ENCODE peak calls at places on chromosome 5, in seven cellular contexts. H is effector memory CD4-positive, alpha-beta T cell; U is sigmoid colon; M is K562; V is heart left ventricle; O is astrocyte; X is transverse colon. N is an unnamed sample.

GRCh38 chr5:178826216-178826615 is 33.5 kb upstream of the ZNF354B start:
- DNase-seq in H (no peak), U (no peak), X (no peak), V (no peak), O (no peak), M (no peak), N (no peak)

GRCh38 chr5:54004697-54005096 is 305.7 kb downstream of the ARL15 start:
- DNase-seq in O (no peak), U (no peak), H (no peak), X (no peak), M (no peak), V (no peak), N (no peak)

GRCh38 chr5:10663531-10664183 is 97.4 kb downstream of the DAP start:
- DNase-seq in X (no peak), O (peak; percentile 46), U (peak; percentile 55), V (peak; percentile 49), H (no peak), M (no peak), N (peak; percentile 57)

GRCh38 chr5:80738466-80738865 is 83.7 kb upstream of the DHFR start:
- DNase-seq in U (no peak), H (no peak), M (no peak), V (no peak), O (peak; percentile 23), X (no peak), N (no peak)

GRCh38 chr5:103546858-103547257 is 15.7 kb downstream of the NUDT12 start:
- DNase-seq in U (no peak), X (no peak), O (no peak), M (no peak), V (no peak), H (no peak), N (no peak)

GRCh38 chr5:84715087-84715486 is 330.4 kb upstream of the EDIL3 start:
- DNase-seq in U (no peak), H (no peak), M (no peak), V (no peak), X (no peak), O (no peak), N (no peak)

GRCh38 chr5:84885479-84886258 is 501.0 kb upstream of the EDIL3 start:
- DNase-seq in O (peak; percentile 93), X (no peak), U (no peak), M (no peak), V (peak; percentile 70), H (no peak), N (peak; percentile 41)

GRCh38 chr5:761206-761771 is 23.2 kb downstream of the ZDHHC11B start:
- DNase-seq in M (no peak), H (no peak), U (peak; percentile 62), V (peak; percentile 9), O (no peak), X (no peak), N (no peak)

GRCh38 chr5:115179068-115179958 is 9.6 kb upstream of the TRIM36 start:
- DNase-seq in U (no peak), O (no peak), H (no peak), X (peak; percentile 37), V (no peak), M (no peak), N (peak; percentile 33)

GRCh38 chr5:179533907-179534306 is 16.4 kb upstream of the RUFY1 start:
- DNase-seq in X (no peak), M (no peak), H (no peak), O (no peak), U (no peak), V (no peak), N (no peak)

GRCh38 chr5:4188704-4189103 is 593.1 kb downstream of the IRX1 start:
- DNase-seq in M (no peak), U (no peak), H (no peak), V (no peak), X (no peak), O (no peak), N (no peak)

GRCh38 chr5:4189317-4189716 is 593.7 kb downstream of the IRX1 start:
- DNase-seq in V (no peak), H (no peak), O (no peak), X (no peak), U (no peak), M (peak; percentile 15), N (no peak)

GRCh38 chr5:4192111-4192510 is 596.5 kb downstream of the IRX1 start:
- DNase-seq in O (no peak), M (no peak), H (no peak), X (no peak), U (no peak), V (no peak), N (no peak)

GRCh38 chr5:4191024-4191423 is 595.4 kb downstream of the IRX1 start:
- DNase-seq in H (no peak), M (peak; percentile 28), X (no peak), V (no peak), U (no peak), O (no peak), N (no peak)

DNA sequence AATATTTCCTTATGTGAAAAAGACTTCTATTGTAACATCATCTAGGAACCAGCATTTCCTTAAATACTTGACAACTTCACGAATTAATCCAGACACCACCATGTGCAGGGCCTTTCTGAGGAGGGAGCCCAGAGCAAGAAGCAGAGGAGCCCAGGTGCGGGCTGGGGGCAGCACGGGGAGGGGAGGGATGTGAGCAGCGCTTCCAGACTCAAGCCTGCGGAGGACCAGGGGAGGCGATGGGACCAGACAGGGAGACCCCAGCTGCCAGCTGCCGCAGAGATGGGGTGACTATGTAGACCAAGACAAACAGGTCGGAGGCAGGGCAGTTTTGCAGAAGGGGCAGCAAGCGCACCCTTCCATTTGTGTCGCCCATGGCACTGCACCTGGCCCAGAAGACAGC is 596.1 kb downstream of the IRX1 start:
- DNase-seq in V (no peak), M (no peak), X (no peak), U (no peak), O (no peak), H (no peak), N (no peak)
- H3K4me1 ChIP-seq in V (no peaks in the 10 kb centered on the region), M (no peaks in the 10 kb centered on the region), X (no peaks in the 10 kb centered on the region), U (no peaks in the 10 kb centered on the region), O (no peaks in the 10 kb centered on the region), H (no peaks in the 10 kb centered on the region), N (no peaks in the 10 kb centered on the region)

GRCh38 chr5:40431734-40432133 is 248.0 kb upstream of the PTGER4 start:
- DNase-seq in M (no peak), V (no peak), U (no peak), O (no peak), X (no peak), H (no peak), N (no peak)

GRCh38 chr5:40430112-40430725 is 249.5 kb upstream of the PTGER4 start:
- DNase-seq in H (no peak), X (no peak), V (no peak), M (no peak), O (no peak), U (no peak), N (no peak)

GRCh38 chr5:40428815-40429214 is 250.9 kb upstream of the PTGER4 start:
- DNase-seq in V (no peak), O (no peak), H (no peak), U (no peak), X (no peak), M (no peak), N (no peak)

GRCh38 chr5:40428129-40428528 is 251.6 kb upstream of the PTGER4 start:
- DNase-seq in X (no peak), O (peak; percentile 18), V (peak; percentile 64), M (no peak), U (no peak), H (no peak), N (no peak)

DNA sequence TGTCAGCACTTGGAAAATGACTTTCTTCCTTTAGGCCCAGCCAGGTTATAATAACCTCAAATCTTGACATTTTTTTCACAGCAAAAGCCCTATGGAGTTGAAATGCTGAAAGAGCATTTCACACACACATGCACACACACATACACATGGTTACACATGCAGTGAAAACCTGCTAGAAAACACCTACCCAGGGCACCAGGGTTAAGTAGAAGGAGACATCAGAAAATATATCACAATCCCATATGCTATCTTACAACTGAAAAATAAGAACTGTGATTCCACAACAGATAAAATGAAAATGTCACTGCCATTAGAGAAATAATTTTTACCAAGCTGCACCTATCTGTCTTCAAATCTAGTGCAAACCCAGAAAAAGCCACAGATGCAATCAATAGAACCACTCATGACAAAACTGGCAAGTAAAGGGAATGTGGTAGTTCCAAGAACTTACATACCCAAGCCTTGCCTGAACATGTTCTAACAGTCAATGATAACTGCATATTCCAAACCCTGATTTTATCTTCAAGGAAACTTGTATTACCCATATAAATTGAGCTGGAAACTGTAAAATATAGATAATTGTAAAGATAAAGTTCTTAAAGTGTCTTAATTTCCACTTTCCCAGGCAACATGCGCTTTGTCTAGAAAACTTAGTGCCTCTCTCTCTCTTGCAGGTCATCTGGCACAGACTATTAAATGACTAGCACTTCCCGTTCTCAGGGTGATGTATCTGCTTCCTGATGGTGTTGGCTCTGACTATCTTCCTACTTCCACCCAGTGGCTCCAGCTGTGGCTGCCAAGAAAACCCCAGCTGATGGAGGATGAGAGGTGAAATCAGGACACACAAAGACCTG is 250.2 kb upstream of the PTGER4 start:
- DNase-seq in O (no peak), M (no peak), X (no peak), U (no peak), H (no peak), V (peak; percentile 45), N (no peak)
- H3K4me3 ChIP-seq in O (no peak overlapping the region), M (no peak overlapping the region), X (no peak overlapping the region), U (no peak overlapping the region), H (no peak overlapping the region), V (no peak overlapping the region), N (no peak overlapping the region)

DNA sequence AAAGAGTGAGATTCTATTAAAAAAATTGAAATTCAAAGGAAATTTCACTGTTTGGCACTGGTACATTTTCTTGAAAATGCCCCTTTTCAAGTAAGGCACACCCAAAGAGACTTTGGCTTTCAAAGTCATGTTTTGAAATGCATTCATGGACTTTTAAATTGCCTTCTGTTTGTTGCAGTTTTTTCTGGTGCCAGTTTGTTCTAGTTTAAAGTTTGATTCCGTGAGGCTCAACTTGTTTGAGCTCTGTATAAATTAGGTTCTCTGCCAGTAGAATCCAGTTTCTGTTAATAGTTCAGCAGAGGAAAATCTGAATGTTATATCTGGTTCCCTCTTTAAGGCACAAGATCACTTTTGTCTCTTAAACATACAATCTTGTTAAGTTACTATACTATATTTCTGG is 16.4 kb downstream of the ATP6V0E1 start:
- DNase-seq in X (no peak), M (no peak), U (no peak), H (no peak), V (no peak), O (no peak), N (no peak)
- H3K27ac ChIP-seq in X (no peak overlapping the region), M (no peak overlapping the region), U (no peak overlapping the region), H (no peak overlapping the region), V (no peak overlapping the region), O (no peak overlapping the region), N (peak overlapping the region; percentile 28)

GRCh38 chr5:159017787-159018186 is 81.9 kb downstream of the EBF1 start:
- DNase-seq in M (peak; percentile 10), H (no peak), X (no peak), U (peak; percentile 79), V (peak; percentile 77), O (peak; percentile 68), N (peak; percentile 39)

GRCh38 chr5:159022178-159022556 is 77.5 kb downstream of the EBF1 start:
- DNase-seq in U (peak; percentile 75), V (peak; percentile 73), X (no peak), O (peak; percentile 75), H (no peak), M (no peak), N (peak; percentile 34)

GRCh38 chr5:159021360-159022177 is 78.1 kb downstream of the EBF1 start:
- DNase-seq in U (no peak), X (no peak), V (no peak), M (no peak), O (no peak), H (no peak), N (no peak)

DNA sequence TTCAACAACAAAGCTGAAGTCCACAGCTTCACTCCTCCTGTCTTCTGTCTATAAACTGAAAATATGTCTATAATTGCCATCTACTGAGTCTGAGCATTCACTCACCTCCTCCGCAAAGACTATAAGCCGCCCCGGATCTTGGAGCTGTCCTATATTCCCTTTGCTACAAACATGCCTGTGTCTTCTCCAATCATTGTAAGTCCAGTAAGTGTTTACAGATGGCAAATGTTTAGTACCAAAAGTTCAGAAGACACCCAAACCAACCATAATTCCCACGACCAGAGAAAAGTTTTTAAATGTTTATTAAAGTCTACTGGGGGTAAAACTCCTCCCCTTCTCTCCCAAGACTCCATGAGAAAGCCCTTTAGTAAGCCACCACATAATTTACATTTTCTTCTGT is 80.9 kb downstream of the EBF1 start:
- DNase-seq in X (no peak), H (no peak), O (no peak), M (no peak), U (no peak), V (no peak), N (no peak)
- H3K4me1 ChIP-seq in X (peaks cover 3% of the 10 kb centered on the region), H (no peaks in the 10 kb centered on the region), O (peaks cover 17% of the 10 kb centered on the region), M (no peaks in the 10 kb centered on the region), U (no peaks in the 10 kb centered on the region), V (peaks cover 55% of the 10 kb centered on the region), N (peaks cover 19% of the 10 kb centered on the region)

N was measured in testis.